ENCODE peak calls at places on chromosomes 13 and 19, in four cellular contexts. T is spleen, P is GM23338, U is testis. V is an unnamed sample. For H3K36me3, the result is how much of the 10 kb centered on the place peaks cover.

GRCh38 chr19:662207-662961 is 630 bp downstream of the RNF126 start:
- DNase-seq in P (peak), T (peak), U (peak), V (peak)

GRCh38 chr13:30341815-30342570 is 34.6 kb upstream of the KATNAL1 start:
- DNase-seq in U (peak), T (no peak), P (no peak), V (no peak)

GRCh38 chr19:35195822-35196221 is 32.7 kb downstream of the FAM187B start:
- DNase-seq in P (no peak), T (no peak), U (no peak), V (no peak)

GRCh38 chr19:43619262-43620060 is at the start of gene ZNF428:
- DNase-seq in U (peak), P (peak), T (peak), V (peak)

GRCh38 chr13:26688286-26688685 is 72.3 kb downstream of the GPR12 start:
- DNase-seq in P (no peak), U (no peak), T (no peak), V (no peak)

GRCh38 chr19:41535029-41535622 is 40.8 kb upstream of the CEACAM21 start:
- DNase-seq in U (no peak), P (no peak), T (no peak), V (peak)

GRCh38 chr13:35411059-35411744 is 65.3 kb downstream of the MAB21L1 start:
- DNase-seq in P (no peak), T (no peak), U (no peak), V (no peak)

GRCh38 chr13:23578411-23579071 is 8.3 kb downstream of the TNFRSF19 start:
- DNase-seq in P (peak), U (peak), T (peak), V (peak)

GRCh38 chr13:75841905-75842304 is 205.8 kb downstream of the LMO7 start:
- DNase-seq in T (no peak), U (no peak), P (no peak), V (no peak)

GRCh38 chr13:24323036-24323738 is 13.8 kb downstream of the C1QTNF9 start:
- DNase-seq in T (no peak), U (no peak), P (no peak), V (no peak)

GRCh38 chr19:18991050-18991449 is 42.3 kb downstream of the SUGP2 start:
- DNase-seq in U (no peak), P (no peak), T (no peak), V (no peak)

GRCh38 chr19:4267101-4267900 is 11.8 kb upstream of the SHD start:
- DNase-seq in T (peak), U (peak), P (peak), V (no peak)

GRCh38 chr19:45501730-45502014 is 3.4 kb downstream of the PPM1N start:
- DNase-seq in U (no peak), P (peak), T (no peak), V (no peak)

GRCh38 chr13:110001622-110002275 is 215.4 kb upstream of the IRS2 start:
- DNase-seq in P (no peak), U (no peak), T (no peak), V (no peak)

GRCh38 chr13:26619321-26619720 is 61.8 kb downstream of the WASF3 start:
- DNase-seq in U (no peak), P (no peak), T (no peak), V (no peak)

GRCh38 chr13:112963641-112964040 is 5.4 kb upstream of the MCF2L start:
- DNase-seq in U (no peak), P (no peak), T (peak), V (no peak)

GRCh38 chr13:52787212-52787611 is 47.6 kb upstream of the CNMD start:
- DNase-seq in T (no peak), P (no peak), U (no peak), V (no peak)

GRCh38 chr13:102586615-102587014 is 10.2 kb upstream of the TPP2 start:
- DNase-seq in P (no peak), U (no peak), T (no peak), V (no peak)

GRCh38 chr13:112079696-112080095 is 12.7 kb downstream of the SOX1 start:
- DNase-seq in U (no peak), T (no peak), P (no peak), V (no peak)

GRCh38 chr19:10899171-10899653 is 27.9 kb downstream of the CARM1 start:
- DNase-seq in T (no peak), U (peak), P (no peak), V (no peak)

GRCh38 chr13:26400545-26400944 is 146.6 kb downstream of the CDK8 start:
- DNase-seq in P (no peak), T (no peak), U (no peak), V (no peak)

GRCh38 chr13:109694972-109695371 is 91.4 kb downstream of the IRS2 start:
- DNase-seq in T (no peak), U (no peak), P (no peak), V (no peak)

GRCh38 chr19:10289167-10289835 is 451 bp upstream of the ICAM5 start:
- DNase-seq in P (peak), U (no peak), T (peak), V (peak)

GRCh38 chr13:98896868-98897144 is 81.1 kb downstream of the DOCK9 start:
- DNase-seq in U (no peak), P (no peak), T (no peak), V (no peak)

GRCh38 chr19:15285896-15286591 is 46.3 kb downstream of the BRD4 start:
- DNase-seq in U (no peak), T (peak), P (peak), V (peak)
- TF ChIP-seq CTCF in U (no peak), T (no peak), P (no peak), V (no peak)

GRCh38 chr19:1872807-1873523 is 9.6 kb upstream of the KLF16 start:
- DNase-seq in T (peak), P (no peak), U (no peak), V (no peak)
- H3K4me3 ChIP-seq in T (no peak), P (no peak), U (no peak), V (no peak)

DNA sequence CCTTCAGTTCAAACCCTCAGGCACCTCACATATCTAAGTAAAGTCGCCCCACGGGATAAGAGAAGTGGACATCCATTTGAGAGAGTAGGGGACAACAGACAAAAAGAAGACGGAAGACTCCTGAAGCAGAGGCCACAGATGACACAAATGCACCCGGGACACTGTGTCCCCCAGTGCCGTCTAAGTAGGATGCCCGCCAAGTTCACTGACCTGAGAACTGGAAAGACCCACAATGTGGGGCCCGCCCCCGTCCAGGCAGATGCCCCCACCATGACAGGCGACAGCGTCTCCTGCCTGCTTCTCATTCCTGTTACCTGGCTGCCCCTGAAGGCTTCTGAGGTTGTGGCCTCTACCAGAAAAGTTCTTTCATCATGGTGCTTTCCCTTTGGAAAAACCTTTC is 16.9 kb downstream of the ANKRD27 start:
- DNase-seq in U (no peak), T (no peak), P (no peak), V (no peak)
- H3K36me3 ChIP-seq in U (under half), T (under half), P (under half), V (under half)

GRCh38 chr19:52590728-52591127 is 20.6 kb downstream of the ZNF701 start:
- DNase-seq in U (no peak), T (no peak), P (peak), V (no peak)
- TF ChIP-seq CTCF in U (no peak), T (no peak), P (peak), V (no peak)

GRCh38 chr13:96091164-96091931 is 1.4 kb downstream of the HS6ST3 start:
- DNase-seq in P (peak), U (peak), T (no peak), V (peak)
- H3K4me3 ChIP-seq in P (peak), U (peak), T (no peak), V (peak)

V was measured in GM06990.